ENCODE peak calls at places on chromosomes 7 and 10, in seven cellular contexts. Y is activated CD4-positive, alpha-beta T cell treated with anti-CD3 and anti-CD28 coated beads, Interleukin-2, amount 10 ng/mL, durations not matched to agents 7 days and 5 days; I is breast epithelium; U is Caki2; F is LHCN-M2; O is activated T-cell treated with anti-CD3 and anti-CD28 coated beads for 48 hours; L is left ventricle myocardium inferior. R is an unnamed sample.

GRCh38 chr10:120553911-120554310 is 96.9 kb downstream of the PLPP4 start:
- DNase-seq in U (no peak), F (no peak), Y (no peak), I (no peak), L (no peak), O (no peak), R (no peak)

GRCh38 chr7:150934045-150934766 is 43.9 kb downstream of the KCNH2 start:
- DNase-seq in I (no peak), U (no peak), F (no peak), Y (no peak), O (no peak), L (no peak), R (no peak)

GRCh38 chr7:80150621-80151273 is 16.1 kb downstream of the GNAI1 start:
- DNase-seq in O (no peak), U (peak; percentile 12), L (no peak), Y (no peak), F (peak; percentile 74), I (no peak), R (peak; percentile 30)

GRCh38 chr10:125004571-125005311 is 62.8 kb downstream of the ZRANB1 start:
- DNase-seq in F (no peak), L (no peak), I (peak; percentile 50), Y (no peak), O (no peak), U (no peak), R (no peak)

GRCh38 chr10:78254013-78254412 is 220.3 kb downstream of the RPS24 start:
- DNase-seq in O (no peak), I (no peak), Y (no peak), F (no peak), U (no peak), L (no peak), R (no peak)

GRCh38 chr10:123926401-123927264 is 35.0 kb upstream of the CPXM2 start:
- DNase-seq in F (no peak), L (no peak), Y (no peak), I (no peak), U (peak; percentile 36), O (no peak), R (no peak)

GRCh38 chr7:47744883-47745282 is 163.0 kb upstream of the TNS3 start:
- DNase-seq in I (no peak), L (no peak), F (no peak), U (no peak), Y (no peak), O (no peak), R (no peak)

GRCh38 chr10:132878091-132878729 is 64.2 kb downstream of the CFAP46 start:
- DNase-seq in F (no peak), U (no peak), Y (no peak), L (no peak), O (no peak), I (peak; percentile 46), R (no peak)

GRCh38 chr10:124680675-124681074 is 63.5 kb downstream of the FAM53B start:
- DNase-seq in Y (no peak), U (no peak), F (peak; percentile 41), O (no peak), I (no peak), L (peak; percentile 33), R (no peak)

GRCh38 chr10:6729967-6730366 is 149.9 kb upstream of the PRKCQ start:
- DNase-seq in O (no peak), Y (no peak), I (no peak), F (no peak), L (no peak), U (peak; percentile 71), R (no peak)

GRCh38 chr7:151078233-151079040 is 2.2 kb downstream of the FASTK start:
- DNase-seq in I (no peak), O (no peak), L (peak; percentile 20), F (peak; percentile 48), Y (no peak), U (peak; percentile 28), R (no peak)

GRCh38 chr10:22071332-22071731 is 67.8 kb upstream of the DNAJC1 start:
- DNase-seq in Y (no peak), L (no peak), F (no peak), I (no peak), O (no peak), U (no peak), R (no peak)

GRCh38 chr7:21412953-21413352 is 14.9 kb upstream of the SP4 start:
- DNase-seq in L (no peak), Y (no peak), U (no peak), O (no peak), F (no peak), I (no peak), R (peak; percentile 54)

GRCh38 chr10:127135844-127136577 is 60.4 kb downstream of the INSYN2A start:
- DNase-seq in I (no peak), O (no peak), U (no peak), L (no peak), Y (no peak), F (no peak), R (no peak)

GRCh38 chr7:73451780-73452398 is 18.3 kb downstream of the FZD9 start:
- DNase-seq in Y (peak; percentile 54), F (peak; percentile 64), O (no peak), U (peak; percentile 22), L (no peak), I (no peak), R (peak; percentile 48)

GRCh38 chr7:34622771-34623250 is 35.2 kb upstream of the NPSR1 start:
- DNase-seq in I (no peak), L (no peak), O (no peak), Y (no peak), F (no peak), U (no peak), R (no peak)

GRCh38 chr10:103870503-103870902 is 15.1 kb upstream of the SH3PXD2A start:
- DNase-seq in Y (no peak), F (peak; percentile 75), U (no peak), L (no peak), I (no peak), O (no peak), R (no peak)

GRCh38 chr10:80860719-80861118 is 323.0 kb downstream of the SH2D4B start:
- DNase-seq in I (no peak), F (no peak), L (no peak), O (no peak), Y (no peak), U (no peak), R (no peak)

GRCh38 chr10:17624996-17625395 is 7.8 kb upstream of the HACD1 start:
- DNase-seq in F (no peak), O (no peak), Y (no peak), U (no peak), I (no peak), L (no peak), R (no peak)

GRCh38 chr7:135207739-135208416 is 3.4 kb downstream of the WDR91 start:
- DNase-seq in I (no peak), F (no peak), O (no peak), U (peak; percentile 40), L (no peak), Y (no peak), R (no peak)

GRCh38 chr7:157152391-157152937 is 13.7 kb downstream of the UBE3C start:
- DNase-seq in I (no peak), L (no peak), Y (no peak), O (no peak), F (no peak), U (no peak), R (no peak)

GRCh38 chr7:674454-675410 is 51.8 kb upstream of the DNAAF5 start:
- DNase-seq in L (no peak), U (no peak), I (no peak), F (no peak), Y (no peak), O (no peak), R (peak; percentile 63)

GRCh38 chr7:115748123-115748738 is 282.3 kb downstream of the TFEC start:
- DNase-seq in F (peak; percentile 9), O (no peak), L (no peak), U (peak; percentile 9), Y (no peak), I (no peak), R (no peak)

GRCh38 chr7:100678291-100678984 is 4.9 kb downstream of the GNB2 start:
- DNase-seq in L (peak; percentile 18), I (no peak), Y (no peak), U (no peak), F (no peak), O (no peak), R (no peak)

GRCh38 chr10:24925799-24926198 is 26.6 kb downstream of the PRTFDC1 start:
- DNase-seq in O (no peak), U (no peak), Y (no peak), I (no peak), F (no peak), L (no peak), R (peak; percentile 44)

GRCh38 chr10:69468771-69469129 is 17.5 kb downstream of the TSPAN15 start:
- DNase-seq in L (no peak), Y (no peak), F (no peak), O (no peak), U (no peak), I (no peak), R (no peak)

GRCh38 chr7:151179287-151179860 is 7.7 kb downstream of the ASB10 start:
- DNase-seq in Y (no peak), O (no peak), F (no peak), L (no peak), U (no peak), I (no peak), R (no peak)

GRCh38 chr7:134674424-134674823 is 27.8 kb downstream of the BPGM start:
- DNase-seq in O (no peak), Y (no peak), U (no peak), F (no peak), I (no peak), L (no peak), R (no peak)

GRCh38 chr7:130223646-130224045 is 16.0 kb downstream of the SSMEM1 start:
- DNase-seq in L (no peak), F (no peak), O (no peak), U (no peak), I (no peak), Y (no peak), R (no peak)